ENCODE peak calls at places on chromosomes 4 and X, in nine cellular contexts. J, S, T, Q, E, H, P, D and G are unnamed samples. For H3K36me3, the result is how much of the 10 kb centered on the place peaks cover.

GRCh38 chrX:118418811-118419251 is 72.9 kb downstream of the WDR44 start:
- DNase-seq in S (no peak), T (no peak), D (no peak), J (no peak), H (no peak), P (no peak), Q (no peak), E (no peak), G (peak)

GRCh38 chr4:3525532-3526430 is 6.4 kb downstream of the LRPAP1 start:
- DNase-seq in J (no peak), E (no peak), Q (no peak), T (no peak), S (no peak), H (no peak), D (no peak), P (no peak), G (no peak)

GRCh38 chr4:24321151-24321550 is 263.2 kb downstream of the DHX15 start:
- DNase-seq in T (no peak), Q (peak), S (no peak), P (no peak), E (peak), H (no peak), D (no peak), J (no peak), G (no peak)

GRCh38 chr4:173231916-173232315 is 63.3 kb downstream of the GALNT7 start:
- DNase-seq in J (no peak), Q (peak), P (no peak), T (no peak), E (no peak), S (no peak), H (no peak), D (no peak), G (no peak)

GRCh38 chr4:186449954-186450353 is 105.4 kb downstream of the MTNR1A start:
- DNase-seq in S (no peak), E (no peak), H (no peak), Q (no peak), T (no peak), J (no peak), P (no peak), D (no peak), G (no peak)

GRCh38 chrX:148874621-148875020 is 374.2 kb downstream of the AFF2 start:
- DNase-seq in S (no peak), T (no peak), H (no peak), J (no peak), P (no peak), Q (no peak), E (peak), D (no peak), G (no peak)

GRCh38 chr4:156576946-156577345 is 394.7 kb downstream of the PDGFC start:
- DNase-seq in Q (no peak), S (no peak), T (no peak), H (no peak), P (no peak), J (no peak), E (no peak), D (no peak), G (no peak)

GRCh38 chrX:108447303-108447702 is 7.7 kb downstream of the COL4A5 start:
- DNase-seq in H (no peak), T (no peak), Q (peak), E (peak), D (no peak), P (no peak), S (no peak), J (no peak), G (no peak)

GRCh38 chr4:114005569-114006442 is 26.4 kb upstream of the ARSJ start:
- DNase-seq in E (peak), Q (peak), T (no peak), J (no peak), S (no peak), H (no peak), P (no peak), D (no peak), G (no peak)

GRCh38 chr4:182139481-182139880 is 103.7 kb upstream of the TENM3 start:
- DNase-seq in Q (no peak), D (no peak), H (no peak), T (no peak), E (no peak), P (no peak), S (no peak), J (no peak), G (no peak)
- H3K4me3 ChIP-seq in Q (no peak), D (no peak), H (no peak), T (no peak), E (peak), P (no peak), S (no peak), J (no peak), G (no peak)

DNA sequence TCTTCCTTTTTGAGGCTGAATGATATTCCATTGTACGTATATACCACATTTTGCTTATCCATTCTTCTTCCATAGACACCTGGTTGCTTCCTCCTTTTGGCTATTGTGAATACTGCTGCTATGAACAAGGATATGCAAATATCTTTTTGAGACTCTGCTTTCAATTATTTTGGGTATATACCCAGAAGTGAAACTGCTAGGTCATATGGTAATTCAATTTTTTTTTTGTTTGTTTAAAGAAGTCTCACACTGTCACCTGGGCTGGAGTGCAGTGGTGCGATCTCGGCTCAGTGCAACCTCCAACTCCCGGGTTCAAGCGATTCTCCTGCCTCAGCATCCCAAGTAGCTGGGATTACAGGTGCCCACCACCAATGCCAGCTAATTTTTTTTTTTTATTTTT is 75.3 kb downstream of the METTL14 start:
- DNase-seq in Q (no peak), P (no peak), T (no peak), J (no peak), H (no peak), E (no peak), S (no peak), D (no peak), G (no peak)
- H3K36me3 ChIP-seq in Q (under half), P (under half), T (half or more), J (under half), H (under half), E (half or more), S (under half), D (under half), G (under half)

DNA sequence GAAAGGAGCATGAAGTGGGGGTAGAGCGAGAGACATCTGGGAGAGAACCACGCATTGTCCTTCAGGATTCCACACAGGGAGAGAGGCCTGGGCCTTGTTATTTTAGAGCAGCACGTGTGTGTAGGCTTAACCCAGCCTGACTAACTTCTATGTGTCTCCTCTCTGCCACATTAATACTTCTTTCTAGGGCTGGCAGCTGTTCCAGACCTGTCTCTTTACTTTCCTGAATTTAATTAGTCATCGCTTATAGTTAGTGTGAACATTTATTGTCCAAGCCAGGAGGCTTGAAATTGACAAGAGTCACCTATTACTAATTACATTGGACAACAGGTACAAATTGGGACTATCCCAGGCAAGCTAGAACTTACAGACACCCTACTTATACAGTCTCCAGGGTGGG is 51.4 kb downstream of the SMAD1 start:
- DNase-seq in Q (peak), J (no peak), E (peak), D (no peak), S (no peak), T (no peak), P (no peak), H (no peak), G (no peak)
- H3K4me3 ChIP-seq in Q (no peak), J (no peak), E (no peak), D (no peak), S (no peak), T (no peak), P (no peak), H (no peak), G (no peak)

GRCh38 chr4:138230048-138230447 is 12.1 kb downstream of the SLC7A11 start:
- DNase-seq in T (no peak), E (no peak), D (no peak), Q (no peak), P (no peak), S (no peak), H (no peak), J (no peak), G (no peak)
- H3K36me3 ChIP-seq in T (under half), E (under half), D (under half), Q (under half), P (under half), S (under half), H (under half), J (under half), G (under half)

GRCh38 chrX:49165901-49166881 is 3.6 kb downstream of the MAGIX start:
- DNase-seq in T (peak), E (peak), Q (no peak), S (no peak), D (peak), H (peak), P (peak), J (peak), G (peak)
- H3K4me3 ChIP-seq in T (peak), E (peak), Q (no peak), S (no peak), D (peak), H (peak), P (peak), J (no peak), G (peak)

DNA sequence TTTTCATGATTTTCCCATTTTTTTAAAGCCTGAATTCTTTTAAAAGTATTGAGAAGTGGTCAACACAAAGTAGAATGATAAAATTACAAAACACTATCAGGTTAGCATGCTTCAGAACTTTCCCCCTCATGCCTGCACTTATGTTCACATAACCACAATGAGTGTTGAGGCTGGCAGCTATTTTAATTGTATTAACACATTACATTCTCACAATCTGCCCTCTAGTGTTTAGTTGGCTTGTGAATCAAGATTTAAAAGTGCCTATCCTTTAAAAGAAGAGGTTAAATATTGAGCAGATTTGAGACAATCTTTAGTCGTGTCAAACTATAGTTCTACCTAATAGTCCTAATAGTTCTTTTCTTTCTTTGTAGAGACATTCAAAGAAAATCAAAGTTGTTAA is 93.6 kb upstream of the NAP1L5 start:
- DNase-seq in P (no peak), T (no peak), H (no peak), D (no peak), E (peak), S (no peak), J (no peak), Q (peak), G (peak)
- H3K36me3 ChIP-seq in P (under half), T (under half), H (under half), D (under half), E (under half), S (under half), J (under half), Q (under half), G (under half)

GRCh38 chrX:120401301-120401700 is 39.4 kb downstream of the ATP1B4 start:
- DNase-seq in T (no peak), P (no peak), J (no peak), Q (no peak), S (no peak), H (no peak), E (no peak), D (no peak), G (no peak)
- H3K4me3 ChIP-seq in T (no peak), P (no peak), J (no peak), Q (no peak), S (no peak), H (no peak), E (no peak), D (no peak), G (no peak)

GRCh38 chr4:48137766-48138349 is 3.8 kb upstream of the TXK start:
- DNase-seq in H (no peak), J (no peak), D (no peak), T (no peak), S (no peak), Q (no peak), P (no peak), E (no peak), G (no peak)

GRCh38 chr4:48138511-48138910 is 4.5 kb upstream of the TXK start:
- DNase-seq in T (no peak), Q (no peak), P (no peak), S (no peak), J (no peak), E (no peak), H (no peak), D (no peak), G (no peak)

GRCh38 chr4:48138936-48139335 is 4.9 kb upstream of the TXK start:
- DNase-seq in D (no peak), P (no peak), E (no peak), S (no peak), T (no peak), Q (no peak), J (no peak), H (no peak), G (no peak)

GRCh38 chr4:48141048-48141447 is 7.0 kb upstream of the TXK start:
- DNase-seq in E (peak), T (no peak), Q (peak), S (no peak), D (peak), P (no peak), H (no peak), J (no peak), G (peak)

DNA sequence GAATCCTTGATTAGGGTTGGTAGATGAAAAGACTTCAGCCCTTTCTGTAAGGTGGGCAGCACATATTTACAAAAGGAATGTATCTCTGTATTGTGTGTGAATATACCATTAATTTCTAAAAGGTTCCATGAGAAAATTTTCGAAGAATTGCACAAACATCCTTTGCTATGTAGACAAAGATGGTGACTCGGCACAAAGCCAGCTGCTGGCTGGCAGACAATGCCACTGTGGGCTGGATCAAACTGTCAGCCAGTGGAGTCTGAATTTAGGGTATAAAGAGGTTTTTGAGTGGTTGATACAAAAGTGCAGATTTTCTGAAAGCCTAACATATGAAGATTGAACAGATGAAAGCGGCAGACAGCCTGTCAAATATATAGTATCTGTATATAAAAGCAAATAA is 5.6 kb upstream of the TXK start:
- DNase-seq in P (no peak), H (no peak), Q (peak), S (no peak), T (no peak), E (no peak), J (no peak), D (no peak), G (no peak)
- H3K36me3 ChIP-seq in P (under half), H (under half), Q (under half), S (under half), T (half or more), E (under half), J (under half), D (under half), G (under half)